ENCODE peak calls at places on chromosomes 12 and 14, in nine cellular contexts. Q, V, B, G, Z, E, I, J and W are unnamed samples.

GRCh38 chr14:92928258-92928629 is 5.3 kb downstream of the CHGA start:
- DNase-seq in Q (no peak), V (no peak), B (no peak), G (no peak), Z (no peak), E (no peak), I (no peak), J (no peak), W (no peak)

GRCh38 chr14:89436274-89436656 is 19.2 kb upstream of the FOXN3 start:
- DNase-seq in Q (no peak), V (no peak), B (no peak), G (no peak), Z (no peak), E (no peak), I (no peak), J (no peak), W (no peak)

GRCh38 chr14:69928111-69928523 is 48.9 kb downstream of the SMOC1 start:
- DNase-seq in Q (no peak), V (no peak), B (no peak), G (no peak), Z (no peak), E (no peak), I (no peak), J (no peak), W (no peak)

GRCh38 chr14:54769955-54770863 is 132.4 kb downstream of the GCH1 start:
- DNase-seq in Q (no peak), V (no peak), B (no peak), G (no peak), Z (no peak), E (no peak), I (no peak), J (no peak), W (no peak)

GRCh38 chr14:103846569-103847438 is 571 bp downstream of the PPP1R13B start:
- DNase-seq in Q (no peak), V (no peak), B (peak; percentile 40), G (no peak), Z (no peak), E (peak; percentile 66), I (no peak), J (peak; percentile 29), W (no peak)

GRCh38 chr14:104786091-104786586 is 9.4 kb downstream of the AKT1 start:
- DNase-seq in Q (no peak), V (no peak), B (no peak), G (no peak), Z (no peak), E (peak; percentile 30), I (no peak), J (peak; percentile 29), W (no peak)

GRCh38 chr12:2902287-2902880 is 11.7 kb downstream of the TULP3 start:
- DNase-seq in Q (no peak), V (no peak), B (peak; percentile 47), G (no peak), Z (no peak), E (no peak), I (no peak), J (no peak), W (no peak)

GRCh38 chr14:69107407-69108003 is 45.4 kb downstream of the DCAF5 start:
- DNase-seq in Q (peak; percentile 10), V (no peak), B (peak; percentile 13), G (peak; percentile 17), Z (peak; percentile 72), E (no peak), I (peak; percentile 33), J (peak; percentile 18), W (no peak)

GRCh38 chr12:27595231-27595642 is 71.2 kb downstream of the PPFIBP1 start:
- DNase-seq in Q (no peak), V (no peak), B (peak; percentile 17), G (no peak), Z (no peak), E (no peak), I (no peak), J (no peak), W (no peak)

GRCh38 chr12:12432373-12432772 is 75.5 kb downstream of the BORCS5 start:
- DNase-seq in Q (no peak), V (no peak), B (no peak), G (no peak), Z (no peak), E (no peak), I (no peak), J (no peak), W (no peak)

GRCh38 chr12:49346659-49347306 is at the start of gene DNAJC22:
- DNase-seq in Q (no peak), V (no peak), B (no peak), G (no peak), Z (no peak), E (no peak), I (peak; percentile 56), J (no peak), W (no peak)

GRCh38 chr12:51449569-51450246 is 25.1 kb downstream of the SLC4A8 start:
- DNase-seq in Q (no peak), V (no peak), B (no peak), G (no peak), Z (no peak), E (no peak), I (no peak), J (no peak), W (no peak)

GRCh38 chr14:70045715-70046535 is 142.8 kb downstream of the SLC8A3 start:
- DNase-seq in Q (no peak), V (no peak), B (peak; percentile 74), G (no peak), Z (no peak), E (peak; percentile 54), I (peak; percentile 13), J (no peak), W (no peak)

GRCh38 chr14:95240859-95241813 is 78.6 kb downstream of the CLMN start:
- DNase-seq in Q (no peak), V (no peak), B (no peak), G (no peak), Z (no peak), E (no peak), I (no peak), J (no peak), W (no peak)

GRCh38 chr12:9273276-9273675 is 65.1 kb upstream of the PZP start:
- DNase-seq in Q (no peak), V (no peak), B (no peak), G (no peak), Z (peak; percentile 64), E (no peak), I (no peak), J (no peak), W (no peak)

GRCh38 chr12:5806376-5807089 is 138.5 kb downstream of the ANO2 start:
- DNase-seq in Q (no peak), V (no peak), B (no peak), G (no peak), Z (peak; percentile 53), E (no peak), I (no peak), J (no peak), W (no peak)

GRCh38 chr12:128982134-128982533 is 128.9 kb downstream of the GLT1D1 start:
- DNase-seq in Q (no peak), V (no peak), B (no peak), G (no peak), Z (no peak), E (no peak), I (no peak), J (no peak), W (no peak)

GRCh38 chr14:73280903-73281302 is 43.6 kb downstream of the PAPLN start:
- DNase-seq in Q (no peak), V (no peak), B (no peak), G (no peak), Z (no peak), E (no peak), I (no peak), J (no peak), W (no peak)

GRCh38 chr14:39107624-39108023 is 4.6 kb upstream of the SEC23A start:
- DNase-seq in Q (no peak), V (no peak), B (no peak), G (no peak), Z (peak; percentile 58), E (no peak), I (peak; percentile 20), J (no peak), W (no peak)

GRCh38 chr14:69675246-69675583 is 63.8 kb downstream of the SUSD6 start:
- DNase-seq in Q (no peak), V (no peak), B (no peak), G (no peak), Z (no peak), E (peak; percentile 66), I (no peak), J (no peak), W (no peak)

GRCh38 chr12:51941011-51941561 is 10.4 kb upstream of the ACVR1B start:
- DNase-seq in Q (no peak), V (no peak), B (no peak), G (no peak), Z (no peak), E (no peak), I (no peak), J (no peak), W (no peak)

GRCh38 chr14:103629503-103630121 is 601 bp downstream of the KLC1 start:
- DNase-seq in Q (peak; percentile 14), V (peak; percentile 13), B (peak; percentile 54), G (peak; percentile 32), Z (no peak), E (peak; percentile 77), I (peak; percentile 55), J (peak; percentile 26), W (no peak)

GRCh38 chr12:3713483-3713882 is 39.4 kb downstream of the CRACR2A start:
- DNase-seq in Q (no peak), V (no peak), B (no peak), G (no peak), Z (no peak), E (no peak), I (no peak), J (no peak), W (no peak)

GRCh38 chr12:57491393-57492280 is 3.8 kb downstream of the MARS1 start:
- DNase-seq in Q (no peak), V (no peak), B (no peak), G (no peak), Z (no peak), E (no peak), I (no peak), J (no peak), W (no peak)

GRCh38 chr12:71007736-71008449 is 87.4 kb upstream of the PTPRR start:
- DNase-seq in Q (no peak), V (no peak), B (no peak), G (no peak), Z (no peak), E (no peak), I (no peak), J (no peak), W (no peak)

GRCh38 chr14:31746326-31746725 is 185.1 kb downstream of the NUBPL start:
- DNase-seq in Q (no peak), V (no peak), B (no peak), G (no peak), Z (no peak), E (no peak), I (no peak), J (no peak), W (no peak)